ENCODE peak calls at places on chromosomes 16 and 17, in six cellular contexts. One of them, this sample, is unnamed.
A peak's percentile ranks its signal among the peaks of the same experiment; 100 is the strongest.

GRCh38 chr16:48999034-48999433 is 282.6 kb downstream of the CBLN1 start:
- DNase-seq in heart right ventricle: no peak
- DNase-seq in right lobe of liver: no peak
- DNase-seq in left ventricle myocardium inferior: no peak
- DNase-seq in ovary: no peak
- DNase-seq in aorta: no peak
- DNase-seq in this sample: no peak

GRCh38 chr17:83180996-83181481 is 101.6 kb downstream of the METRNL start:
- DNase-seq in right lobe of liver: peak; percentile 41
- DNase-seq in aorta: no peak
- DNase-seq in ovary: no peak
- DNase-seq in heart right ventricle: no peak
- DNase-seq in left ventricle myocardium inferior: no peak
- DNase-seq in this sample: no peak

GRCh38 chr17:50269477-50270429 is 4.5 kb upstream of the TMEM92 start:
- DNase-seq in right lobe of liver: peak; percentile 67
- DNase-seq in heart right ventricle: peak; percentile 65
- DNase-seq in left ventricle myocardium inferior: peak; percentile 68
- DNase-seq in ovary: peak; percentile 75
- DNase-seq in aorta: peak; percentile 79
- DNase-seq in this sample: peak; percentile 78

GRCh38 chr17:1992541-1992940 is 32.6 kb downstream of the RTN4RL1 start:
- DNase-seq in right lobe of liver: no peak
- DNase-seq in heart right ventricle: no peak
- DNase-seq in ovary: no peak
- DNase-seq in aorta: no peak
- DNase-seq in left ventricle myocardium inferior: peak; percentile 30
- DNase-seq in this sample: no peak

GRCh38 chr17:72119963-72120877 is 600 bp upstream of the SOX9 start:
- DNase-seq in left ventricle myocardium inferior: peak; percentile 50
- DNase-seq in aorta: no peak
- DNase-seq in heart right ventricle: peak; percentile 49
- DNase-seq in right lobe of liver: peak; percentile 59
- DNase-seq in ovary: no peak
- DNase-seq in this sample: no peak

GRCh38 chr17:17675925-17676534 is 5.2 kb upstream of the RAI1 start:
- DNase-seq in ovary: no peak
- DNase-seq in right lobe of liver: no peak
- DNase-seq in aorta: no peak
- DNase-seq in heart right ventricle: no peak
- DNase-seq in left ventricle myocardium inferior: no peak
- DNase-seq in this sample: no peak

GRCh38 chr17:73184133-73184993 is 8.5 kb upstream of the COG1 start:
- DNase-seq in right lobe of liver: no peak
- DNase-seq in left ventricle myocardium inferior: no peak
- DNase-seq in ovary: no peak
- DNase-seq in heart right ventricle: no peak
- DNase-seq in aorta: no peak
- DNase-seq in this sample: no peak

GRCh38 chr16:16857603-16858283 is 478.8 kb downstream of the NPIPA7 start:
- DNase-seq in aorta: no peak
- DNase-seq in right lobe of liver: no peak
- DNase-seq in ovary: no peak
- DNase-seq in left ventricle myocardium inferior: no peak
- DNase-seq in heart right ventricle: no peak
- DNase-seq in this sample: no peak

GRCh38 chr16:88681709-88682451 is 4.4 kb downstream of the SNAI3 start:
- DNase-seq in aorta: peak; percentile 86
- DNase-seq in left ventricle myocardium inferior: peak; percentile 55
- DNase-seq in heart right ventricle: peak; percentile 26
- DNase-seq in ovary: no peak
- DNase-seq in right lobe of liver: no peak
- DNase-seq in this sample: peak; percentile 89

GRCh38 chr17:43772877-43773648 is 5.7 kb downstream of the DUSP3 start:
- DNase-seq in aorta: peak; percentile 86
- DNase-seq in ovary: no peak
- DNase-seq in heart right ventricle: no peak
- DNase-seq in left ventricle myocardium inferior: no peak
- DNase-seq in right lobe of liver: no peak
- DNase-seq in this sample: peak; percentile 56

GRCh38 chr16:27228036-27228435 is 24.7 kb downstream of the KDM8 start:
- DNase-seq in aorta: peak; percentile 36
- DNase-seq in heart right ventricle: no peak
- DNase-seq in ovary: no peak
- DNase-seq in left ventricle myocardium inferior: no peak
- DNase-seq in right lobe of liver: no peak
- DNase-seq in this sample: no peak

GRCh38 chr16:75620326-75621169 is 2.5 kb downstream of the ADAT1 start:
- DNase-seq in ovary: no peak
- DNase-seq in heart right ventricle: no peak
- DNase-seq in left ventricle myocardium inferior: no peak
- DNase-seq in aorta: no peak
- DNase-seq in right lobe of liver: no peak
- DNase-seq in this sample: no peak

GRCh38 chr17:45287526-45288264 is 25.8 kb upstream of the SPATA32 start:
- DNase-seq in aorta: no peak
- DNase-seq in ovary: no peak
- DNase-seq in left ventricle myocardium inferior: no peak
- DNase-seq in heart right ventricle: no peak
- DNase-seq in right lobe of liver: no peak
- DNase-seq in this sample: no peak

GRCh38 chr16:84237994-84238750 is 1.6 kb downstream of the KCNG4 start:
- DNase-seq in ovary: no peak
- DNase-seq in right lobe of liver: no peak
- DNase-seq in left ventricle myocardium inferior: no peak
- DNase-seq in heart right ventricle: no peak
- DNase-seq in aorta: no peak
- DNase-seq in this sample: no peak

GRCh38 chr16:84241778-84242177 is 2.0 kb upstream of the KCNG4 start:
- DNase-seq in aorta: no peak
- DNase-seq in heart right ventricle: no peak
- DNase-seq in right lobe of liver: no peak
- DNase-seq in left ventricle myocardium inferior: no peak
- DNase-seq in ovary: no peak
- DNase-seq in this sample: no peak

GRCh38 chr16:84239910-84240309 is at the start of gene KCNG4:
- DNase-seq in heart right ventricle: no peak
- DNase-seq in left ventricle myocardium inferior: no peak
- DNase-seq in ovary: no peak
- DNase-seq in aorta: no peak
- DNase-seq in right lobe of liver: no peak
- DNase-seq in this sample: no peak

GRCh38 chr16:84240455-84240854 is 643 bp upstream of the KCNG4 start:
- DNase-seq in left ventricle myocardium inferior: no peak
- DNase-seq in aorta: no peak
- DNase-seq in heart right ventricle: no peak
- DNase-seq in ovary: no peak
- DNase-seq in right lobe of liver: no peak
- DNase-seq in this sample: no peak

GRCh38 chr16:84239186-84239790 is 524 bp downstream of the KCNG4 start:
- DNase-seq in ovary: no peak
- DNase-seq in heart right ventricle: no peak
- DNase-seq in left ventricle myocardium inferior: no peak
- DNase-seq in right lobe of liver: no peak
- DNase-seq in aorta: no peak
- DNase-seq in this sample: no peak
- H3K27ac ChIP-seq in ovary: no peak overlapping the region
- H3K27ac ChIP-seq in heart right ventricle: no peak overlapping the region
- H3K27ac ChIP-seq in left ventricle myocardium inferior: no peak overlapping the region
- H3K27ac ChIP-seq in right lobe of liver: no peak overlapping the region
- H3K27ac ChIP-seq in aorta: no peak overlapping the region
- H3K27ac ChIP-seq in this sample: no peak overlapping the region

GRCh38 chr16:20900299-20901067 is at the start of the genes DCUN1D3 and LYRM1:
- DNase-seq in right lobe of liver: peak; percentile 97
- DNase-seq in left ventricle myocardium inferior: peak; percentile 96
- DNase-seq in aorta: peak; percentile 97
- DNase-seq in heart right ventricle: peak; percentile 96
- DNase-seq in ovary: peak; percentile 98
- DNase-seq in this sample: peak; percentile 98
- H3K4me1 ChIP-seq in right lobe of liver: peaks cover 5% of the 10 kb centered on the region
- H3K4me1 ChIP-seq in left ventricle myocardium inferior: peaks cover 93% of the 10 kb centered on the region
- H3K4me1 ChIP-seq in aorta: peaks cover 25% of the 10 kb centered on the region
- H3K4me1 ChIP-seq in heart right ventricle: peaks cover 67% of the 10 kb centered on the region
- H3K4me1 ChIP-seq in ovary: peaks cover 9% of the 10 kb centered on the region
- H3K4me1 ChIP-seq in this sample: peaks cover 38% of the 10 kb centered on the region

GRCh38 chr17:13425390-13425789 is 176.3 kb downstream of the HS3ST3A1 start:
- DNase-seq in heart right ventricle: no peak
- DNase-seq in right lobe of liver: no peak
- DNase-seq in aorta: no peak
- DNase-seq in left ventricle myocardium inferior: no peak
- DNase-seq in ovary: no peak
- DNase-seq in this sample: no peak

GRCh38 chr17:13429201-13429600 is 172.5 kb downstream of the HS3ST3A1 start:
- DNase-seq in ovary: no peak
- DNase-seq in aorta: no peak
- DNase-seq in left ventricle myocardium inferior: no peak
- DNase-seq in right lobe of liver: no peak
- DNase-seq in heart right ventricle: no peak
- DNase-seq in this sample: no peak

GRCh38 chr17:13426991-13427390 is 174.7 kb downstream of the HS3ST3A1 start:
- DNase-seq in heart right ventricle: no peak
- DNase-seq in left ventricle myocardium inferior: no peak
- DNase-seq in ovary: no peak
- DNase-seq in aorta: no peak
- DNase-seq in right lobe of liver: no peak
- DNase-seq in this sample: no peak

DNA sequence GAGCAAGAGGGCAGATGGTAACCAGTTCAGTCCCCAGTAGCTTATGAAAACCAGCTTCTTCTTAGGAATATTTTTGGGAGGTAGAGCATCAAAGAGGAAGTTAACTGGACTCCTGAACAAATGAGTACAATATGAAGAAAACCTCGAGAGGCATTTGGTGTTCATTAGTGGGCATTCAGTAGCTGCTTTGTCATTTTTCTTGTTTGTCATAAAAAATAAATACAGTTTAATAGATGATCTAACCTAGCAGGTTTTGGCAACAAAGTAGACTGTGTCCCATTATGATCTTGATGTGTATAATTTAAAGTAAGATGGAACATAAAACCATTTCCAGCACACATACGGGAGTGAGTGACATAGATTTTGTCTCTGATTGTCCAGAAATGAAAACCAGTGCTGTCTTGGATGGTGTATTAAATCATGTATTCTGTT is 173.1 kb downstream of the HS3ST3A1 start:
- DNase-seq in left ventricle myocardium inferior: no peak
- DNase-seq in ovary: no peak
- DNase-seq in aorta: no peak
- DNase-seq in heart right ventricle: no peak
- DNase-seq in right lobe of liver: no peak
- DNase-seq in this sample: no peak
- H3K4me3 ChIP-seq in left ventricle myocardium inferior: no peak overlapping the region
- H3K4me3 ChIP-seq in ovary: no peak overlapping the region
- H3K4me3 ChIP-seq in aorta: no peak overlapping the region
- H3K4me3 ChIP-seq in heart right ventricle: no peak overlapping the region
- H3K4me3 ChIP-seq in right lobe of liver: no peak overlapping the region
- H3K4me3 ChIP-seq in this sample: no peak overlapping the region

DNA sequence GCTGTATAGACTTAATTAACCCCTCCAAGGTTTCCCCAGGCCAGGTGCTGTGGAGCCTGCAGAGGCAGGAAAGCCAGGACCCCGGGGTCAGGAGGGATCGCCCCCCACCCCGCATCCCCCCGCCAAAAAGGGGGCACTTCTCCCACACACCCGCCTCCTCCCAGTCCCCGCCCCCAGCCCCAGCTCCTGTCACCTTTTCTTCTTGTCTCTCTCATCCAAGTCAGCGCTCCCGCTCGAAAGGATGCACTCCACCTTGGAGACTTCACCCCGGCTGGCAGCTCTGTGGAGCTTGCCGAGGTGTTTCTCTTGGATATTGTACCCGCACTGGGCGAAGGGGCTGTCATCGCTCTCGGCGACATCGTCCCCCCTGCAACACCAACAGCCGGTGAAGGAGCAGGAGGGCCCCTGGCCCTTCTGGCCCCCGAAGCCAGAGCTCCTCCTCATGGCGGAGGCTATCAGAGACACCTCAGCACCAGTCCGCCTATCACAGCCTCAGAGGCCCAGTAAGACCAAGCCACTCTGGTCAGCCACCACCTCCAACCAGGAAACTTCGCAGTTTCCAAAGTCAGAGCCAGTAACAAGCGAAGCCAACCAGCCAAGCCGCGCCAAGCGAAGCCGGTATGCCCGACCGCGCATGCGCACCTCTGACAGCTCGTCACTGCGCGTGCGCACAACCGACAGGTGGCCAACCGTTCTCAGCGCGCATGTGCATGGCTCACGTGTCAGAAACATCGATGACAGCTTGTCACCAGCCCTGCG is 52.5 kb downstream of the SHCBP1 start:
- DNase-seq in aorta: no peak
- DNase-seq in heart right ventricle: no peak
- DNase-seq in right lobe of liver: no peak
- DNase-seq in ovary: no peak
- DNase-seq in left ventricle myocardium inferior: no peak
- DNase-seq in this sample: peak; percentile 74
- H3K27ac ChIP-seq in aorta: no peak overlapping the region
- H3K27ac ChIP-seq in heart right ventricle: no peak overlapping the region
- H3K27ac ChIP-seq in right lobe of liver: no peak overlapping the region
- H3K27ac ChIP-seq in ovary: no peak overlapping the region
- H3K27ac ChIP-seq in left ventricle myocardium inferior: no peak overlapping the region
- H3K27ac ChIP-seq in this sample: no peak overlapping the region

GRCh38 chr17:16282522-16282921 is 65.5 kb downstream of the PIGL start:
- DNase-seq in aorta: no peak
- DNase-seq in heart right ventricle: no peak
- DNase-seq in right lobe of liver: no peak
- DNase-seq in ovary: no peak
- DNase-seq in left ventricle myocardium inferior: no peak
- DNase-seq in this sample: no peak
- H3K4me1 ChIP-seq in aorta: no peaks in the 10 kb centered on the region
- H3K4me1 ChIP-seq in heart right ventricle: peaks cover 26% of the 10 kb centered on the region
- H3K4me1 ChIP-seq in right lobe of liver: no peaks in the 10 kb centered on the region
- H3K4me1 ChIP-seq in ovary: peaks cover 16% of the 10 kb centered on the region
- H3K4me1 ChIP-seq in left ventricle myocardium inferior: peaks cover 24% of the 10 kb centered on the region
- H3K4me1 ChIP-seq in this sample: peaks cover 20% of the 10 kb centered on the region

This sample was measured in left lung.